ENCODE peak calls at places on chromosome 15, in six cellular contexts. One of them, this sample, is unnamed.

GRCh38 chr15:97692317-97693015 is 268.0 kb upstream of the ARRDC4 start:
- DNase-seq in pancreas: no peak
- DNase-seq in transverse colon: no peak
- DNase-seq in hepatocyte: no peak
- DNase-seq in HCT116: no peak
- DNase-seq in IMR-90: no peak
- DNase-seq in this sample: no peak

GRCh38 chr15:58357529-58358476 is 74.0 kb upstream of the LIPC start:
- DNase-seq in pancreas: no peak
- DNase-seq in transverse colon: no peak
- DNase-seq in hepatocyte: peak
- DNase-seq in HCT116: no peak
- DNase-seq in IMR-90: peak
- DNase-seq in this sample: no peak

GRCh38 chr15:77569647-77570186 is 63.0 kb downstream of the LINGO1 start:
- DNase-seq in pancreas: no peak
- DNase-seq in transverse colon: no peak
- DNase-seq in hepatocyte: no peak
- DNase-seq in HCT116: no peak
- DNase-seq in IMR-90: no peak
- DNase-seq in this sample: no peak

GRCh38 chr15:84883916-84884781 is at the start of gene SLC28A1:
- DNase-seq in pancreas: no peak
- DNase-seq in transverse colon: no peak
- DNase-seq in hepatocyte: peak
- DNase-seq in HCT116: no peak
- DNase-seq in IMR-90: no peak
- DNase-seq in this sample: no peak

GRCh38 chr15:82021021-82021420 is 24.8 kb downstream of the MEX3B start:
- DNase-seq in pancreas: no peak
- DNase-seq in transverse colon: no peak
- DNase-seq in hepatocyte: no peak
- DNase-seq in HCT116: no peak
- DNase-seq in IMR-90: peak
- DNase-seq in this sample: no peak

GRCh38 chr15:89569090-89569745 is 6.1 kb upstream of the TICRR start:
- DNase-seq in pancreas: no peak
- DNase-seq in transverse colon: no peak
- DNase-seq in hepatocyte: no peak
- DNase-seq in HCT116: no peak
- DNase-seq in IMR-90: no peak
- DNase-seq in this sample: no peak

GRCh38 chr15:45871121-45871855 is 236.5 kb downstream of the SQOR start:
- DNase-seq in pancreas: no peak
- DNase-seq in transverse colon: peak
- DNase-seq in hepatocyte: no peak
- DNase-seq in HCT116: no peak
- DNase-seq in IMR-90: no peak
- DNase-seq in this sample: no peak

GRCh38 chr15:58676766-58677165 is 72.7 kb downstream of the ADAM10 start:
- DNase-seq in pancreas: no peak
- DNase-seq in transverse colon: no peak
- DNase-seq in hepatocyte: no peak
- DNase-seq in HCT116: no peak
- DNase-seq in IMR-90: no peak
- DNase-seq in this sample: no peak

GRCh38 chr15:67685008-67685599 is 140.2 kb upstream of the SKOR1 start:
- DNase-seq in pancreas: no peak
- DNase-seq in transverse colon: no peak
- DNase-seq in hepatocyte: peak
- DNase-seq in HCT116: peak
- DNase-seq in IMR-90: peak
- DNase-seq in this sample: peak

GRCh38 chr15:98719169-98719515 is 70.8 kb downstream of the IGF1R start:
- DNase-seq in pancreas: no peak
- DNase-seq in transverse colon: no peak
- DNase-seq in hepatocyte: no peak
- DNase-seq in HCT116: no peak
- DNase-seq in IMR-90: no peak
- DNase-seq in this sample: no peak

GRCh38 chr15:34889486-34889885 is 80.1 kb downstream of the AQR start:
- DNase-seq in pancreas: no peak
- DNase-seq in transverse colon: no peak
- DNase-seq in hepatocyte: no peak
- DNase-seq in HCT116: no peak
- DNase-seq in IMR-90: peak
- DNase-seq in this sample: no peak

GRCh38 chr15:74901612-74902063 is 5.0 kb downstream of the FAM219B start:
- DNase-seq in pancreas: peak
- DNase-seq in transverse colon: peak
- DNase-seq in hepatocyte: peak
- DNase-seq in HCT116: no peak
- DNase-seq in IMR-90: peak
- DNase-seq in this sample: no peak

GRCh38 chr15:85563731-85564130 is 183.3 kb downstream of the AKAP13 start:
- DNase-seq in pancreas: no peak
- DNase-seq in transverse colon: no peak
- DNase-seq in hepatocyte: no peak
- DNase-seq in HCT116: no peak
- DNase-seq in IMR-90: no peak
- DNase-seq in this sample: no peak

GRCh38 chr15:90762109-90762508 is 45.0 kb downstream of the BLM start:
- DNase-seq in pancreas: no peak
- DNase-seq in transverse colon: peak
- DNase-seq in hepatocyte: peak
- DNase-seq in HCT116: no peak
- DNase-seq in IMR-90: peak
- DNase-seq in this sample: no peak

GRCh38 chr15:101437209-101437608 is 52.3 kb downstream of the PCSK6 start:
- DNase-seq in pancreas: no peak
- DNase-seq in transverse colon: no peak
- DNase-seq in hepatocyte: no peak
- DNase-seq in HCT116: no peak
- DNase-seq in IMR-90: no peak
- DNase-seq in this sample: no peak

GRCh38 chr15:72491768-72492167 is 17.6 kb downstream of the ARIH1 start:
- DNase-seq in pancreas: no peak
- DNase-seq in transverse colon: no peak
- DNase-seq in hepatocyte: no peak
- DNase-seq in HCT116: no peak
- DNase-seq in IMR-90: peak
- DNase-seq in this sample: no peak

GRCh38 chr15:95503640-95504225 is 826.8 kb upstream of the NR2F2 start:
- DNase-seq in pancreas: no peak
- DNase-seq in transverse colon: no peak
- DNase-seq in hepatocyte: no peak
- DNase-seq in HCT116: no peak
- DNase-seq in IMR-90: no peak
- DNase-seq in this sample: no peak

GRCh38 chr15:45637552-45638033 is 2.8 kb downstream of the SQOR start:
- DNase-seq in pancreas: peak
- DNase-seq in transverse colon: peak
- DNase-seq in hepatocyte: peak
- DNase-seq in HCT116: no peak
- DNase-seq in IMR-90: peak
- DNase-seq in this sample: peak

GRCh38 chr15:81531141-81531592 is 157.2 kb upstream of the TMC3 start:
- DNase-seq in pancreas: no peak
- DNase-seq in transverse colon: no peak
- DNase-seq in hepatocyte: peak
- DNase-seq in HCT116: no peak
- DNase-seq in IMR-90: peak
- DNase-seq in this sample: no peak

GRCh38 chr15:34993877-34994276 is 5.8 kb upstream of the ZNF770 start:
- DNase-seq in pancreas: no peak
- DNase-seq in transverse colon: no peak
- DNase-seq in hepatocyte: no peak
- DNase-seq in HCT116: no peak
- DNase-seq in IMR-90: no peak
- DNase-seq in this sample: no peak

GRCh38 chr15:93018574-93018973 is 70.4 kb downstream of the RGMA start:
- DNase-seq in pancreas: no peak
- DNase-seq in transverse colon: no peak
- DNase-seq in hepatocyte: no peak
- DNase-seq in HCT116: no peak
- DNase-seq in IMR-90: no peak
- DNase-seq in this sample: no peak

GRCh38 chr15:68528891-68529290 is 49.9 kb upstream of the CORO2B start:
- DNase-seq in pancreas: no peak
- DNase-seq in transverse colon: no peak
- DNase-seq in hepatocyte: no peak
- DNase-seq in HCT116: no peak
- DNase-seq in IMR-90: no peak
- DNase-seq in this sample: no peak

GRCh38 chr15:56356616-56357015 is 8.6 kb upstream of the TEX9 start:
- DNase-seq in pancreas: no peak
- DNase-seq in transverse colon: no peak
- DNase-seq in hepatocyte: no peak
- DNase-seq in HCT116: no peak
- DNase-seq in IMR-90: no peak
- DNase-seq in this sample: no peak

GRCh38 chr15:68808091-68808490 is 12.6 kb downstream of the ANP32A start:
- DNase-seq in pancreas: no peak
- DNase-seq in transverse colon: peak
- DNase-seq in hepatocyte: no peak
- DNase-seq in HCT116: no peak
- DNase-seq in IMR-90: no peak
- DNase-seq in this sample: no peak

GRCh38 chr15:90004671-90005070 is 3.5 kb downstream of the ZNF710 start:
- DNase-seq in pancreas: no peak
- DNase-seq in transverse colon: peak
- DNase-seq in hepatocyte: peak
- DNase-seq in HCT116: no peak
- DNase-seq in IMR-90: peak
- DNase-seq in this sample: peak

GRCh38 chr15:61623746-61624145 is 394.6 kb upstream of the RORA start:
- DNase-seq in pancreas: no peak
- DNase-seq in transverse colon: no peak
- DNase-seq in hepatocyte: no peak
- DNase-seq in HCT116: no peak
- DNase-seq in IMR-90: no peak
- DNase-seq in this sample: no peak

GRCh38 chr15:50624616-50625168 is 61.9 kb downstream of the TRPM7 start:
- DNase-seq in pancreas: no peak
- DNase-seq in transverse colon: no peak
- DNase-seq in hepatocyte: no peak
- DNase-seq in HCT116: no peak
- DNase-seq in IMR-90: no peak
- DNase-seq in this sample: no peak

GRCh38 chr15:73704869-73705645 is 20.9 kb downstream of the CD276 start:
- DNase-seq in pancreas: peak
- DNase-seq in transverse colon: peak
- DNase-seq in hepatocyte: peak
- DNase-seq in HCT116: no peak
- DNase-seq in IMR-90: peak
- DNase-seq in this sample: no peak

DNA sequence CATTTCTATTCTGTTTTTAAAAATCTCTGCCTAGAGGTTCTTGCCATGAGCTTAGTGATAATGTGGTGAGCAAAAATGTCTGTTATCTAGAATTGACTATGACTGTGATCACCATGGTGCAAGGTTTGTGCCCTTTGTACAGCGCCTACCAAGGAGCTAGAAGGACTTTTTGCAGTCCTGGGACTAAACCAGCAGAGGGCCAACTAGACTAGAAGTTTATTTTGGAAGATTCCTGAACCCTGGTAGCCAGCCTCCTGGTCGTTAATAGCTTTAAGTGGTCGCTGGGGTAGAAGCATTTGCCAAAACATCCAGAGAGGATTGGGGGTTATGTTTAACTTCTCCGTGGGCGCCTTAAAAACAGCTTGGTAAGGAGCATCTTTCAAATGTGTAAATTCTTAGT is 7.8 kb downstream of the SCG5 start:
- DNase-seq in pancreas: no peak
- DNase-seq in transverse colon: no peak
- DNase-seq in hepatocyte: peak
- DNase-seq in HCT116: no peak
- DNase-seq in IMR-90: peak
- DNase-seq in this sample: no peak
- TF ChIP-seq CTCF in pancreas: peak
- TF ChIP-seq CTCF in transverse colon: no peak
- TF ChIP-seq CTCF in hepatocyte: peak
- TF ChIP-seq CTCF in HCT116: peak
- TF ChIP-seq CTCF in IMR-90: peak
- TF ChIP-seq CTCF in this sample: peak

GRCh38 chr15:62782100-62782791 is 260.3 kb upstream of the TPM1 start:
- DNase-seq in pancreas: peak
- DNase-seq in transverse colon: peak
- DNase-seq in hepatocyte: peak
- DNase-seq in HCT116: peak
- DNase-seq in IMR-90: peak
- DNase-seq in this sample: peak

GRCh38 chr15:62779041-62779810 is 263.3 kb upstream of the TPM1 start:
- DNase-seq in pancreas: no peak
- DNase-seq in transverse colon: no peak
- DNase-seq in hepatocyte: no peak
- DNase-seq in HCT116: no peak
- DNase-seq in IMR-90: peak
- DNase-seq in this sample: no peak

GRCh38 chr15:62782896-62783295 is 259.7 kb upstream of the TPM1 start:
- DNase-seq in pancreas: no peak
- DNase-seq in transverse colon: no peak
- DNase-seq in hepatocyte: no peak
- DNase-seq in HCT116: no peak
- DNase-seq in IMR-90: peak
- DNase-seq in this sample: no peak

GRCh38 chr15:62783303-62783957 is 259.1 kb upstream of the TPM1 start:
- DNase-seq in pancreas: no peak
- DNase-seq in transverse colon: no peak
- DNase-seq in hepatocyte: no peak
- DNase-seq in HCT116: no peak
- DNase-seq in IMR-90: peak
- DNase-seq in this sample: peak

GRCh38 chr15:62781081-62781497 is 261.5 kb upstream of the TPM1 start:
- DNase-seq in pancreas: no peak
- DNase-seq in transverse colon: no peak
- DNase-seq in hepatocyte: no peak
- DNase-seq in HCT116: no peak
- DNase-seq in IMR-90: no peak
- DNase-seq in this sample: no peak
- H3K4me3 ChIP-seq in pancreas: no peak
- H3K4me3 ChIP-seq in transverse colon: no peak
- H3K4me3 ChIP-seq in hepatocyte: no peak
- H3K4me3 ChIP-seq in HCT116: no peak
- H3K4me3 ChIP-seq in IMR-90: no peak
- H3K4me3 ChIP-seq in this sample: no peak

GRCh38 chr15:41695750-41696436 is 35.7 kb downstream of the MGA start:
- DNase-seq in pancreas: no peak
- DNase-seq in transverse colon: peak
- DNase-seq in hepatocyte: peak
- DNase-seq in HCT116: peak
- DNase-seq in IMR-90: peak
- DNase-seq in this sample: no peak
- TF ChIP-seq CTCF in pancreas: no peak
- TF ChIP-seq CTCF in transverse colon: no peak
- TF ChIP-seq CTCF in hepatocyte: peak
- TF ChIP-seq CTCF in HCT116: peak
- TF ChIP-seq CTCF in IMR-90: peak
- TF ChIP-seq CTCF in this sample: peak

GRCh38 chr15:66251790-66252355 is 1.7 kb downstream of the MEGF11 start:
- DNase-seq in pancreas: no peak
- DNase-seq in transverse colon: no peak
- DNase-seq in hepatocyte: no peak
- DNase-seq in HCT116: no peak
- DNase-seq in IMR-90: no peak
- DNase-seq in this sample: no peak
- H3K4me3 ChIP-seq in pancreas: no peak
- H3K4me3 ChIP-seq in transverse colon: peak
- H3K4me3 ChIP-seq in hepatocyte: peak
- H3K4me3 ChIP-seq in HCT116: peak
- H3K4me3 ChIP-seq in IMR-90: no peak
- H3K4me3 ChIP-seq in this sample: no peak